ENCODE peak calls at places on chromosomes 5 and 9, in four cellular contexts. I is head of caudate nucleus, K is A549, R is fibroblast of gingiva. L is an unnamed sample.

GRCh38 chr5:143401846-143402463 is 1.5 kb downstream of the NR3C1 start:
- DNase-seq in I (no peak), R (no peak), K (no peak), L (no peak)

GRCh38 chr5:177980776-177981175 is 15.3 kb downstream of the PROP1 start:
- DNase-seq in R (no peak), K (no peak), I (peak), L (no peak)

GRCh38 chr5:159814810-159815585 is 101.3 kb upstream of the ADRA1B start:
- DNase-seq in R (no peak), I (no peak), K (no peak), L (no peak)

GRCh38 chr9:129887210-129888084 is 52.2 kb downstream of the USP20 start:
- DNase-seq in K (no peak), I (peak), R (peak), L (no peak)

GRCh38 chr9:34566191-34566849 is 23.2 kb downstream of the CNTFR start:
- DNase-seq in I (no peak), K (no peak), R (no peak), L (no peak)

GRCh38 chr9:126625329-126626116 is 11.8 kb downstream of the LMX1B start:
- DNase-seq in I (no peak), R (no peak), K (no peak), L (peak)

GRCh38 chr9:29656641-29657406 is 2083.5 kb upstream of the C9orf72 start:
- DNase-seq in I (no peak), K (no peak), R (no peak), L (no peak)

GRCh38 chr5:136613243-136613642 is 247.9 kb upstream of the TRPC7 start:
- DNase-seq in K (no peak), I (no peak), R (no peak), L (no peak)

GRCh38 chr9:82147798-82148440 is 159.3 kb downstream of the SPATA31D1 start:
- DNase-seq in R (peak), K (no peak), I (no peak), L (no peak)

GRCh38 chr9:110583237-110583636 is 3.7 kb upstream of the SVEP1 start:
- DNase-seq in R (peak), I (no peak), K (no peak), L (no peak)

GRCh38 chr5:79736528-79737514 is 47.2 kb downstream of the CMYA5 start:
- DNase-seq in R (no peak), K (no peak), I (no peak), L (no peak)

GRCh38 chr5:110329955-110330354 is 396.5 kb downstream of the TMEM232 start:
- DNase-seq in R (no peak), I (no peak), K (no peak), L (no peak)

GRCh38 chr9:109967651-109968331 is 187.8 kb downstream of the PALM2AKAP2 start:
- DNase-seq in I (no peak), R (no peak), K (no peak), L (no peak)

GRCh38 chr9:95494022-95494415 is 22.8 kb downstream of the PTCH1 start:
- DNase-seq in K (no peak), R (no peak), I (peak), L (peak)

GRCh38 chr9:32580631-32581300 is 7.8 kb upstream of the NDUFB6 start:
- DNase-seq in K (no peak), R (no peak), I (no peak), L (no peak)

L was measured in B cell.